ENCODE peak calls at places on chromosomes 5 and 9, in four cellular contexts. O, J, B and U are unnamed samples.

GRCh38 chr5:141810702-141811101 is 67.5 kb downstream of the PCDH1 start:
- DNase-seq in J (no peak), B (no peak), O (no peak), U (no peak)

GRCh38 chr9:98045234-98046160 is 11.0 kb upstream of the NANS start:
- DNase-seq in J (no peak), B (no peak), O (no peak), U (no peak)

GRCh38 chr9:131227112-131228058 is 48.9 kb downstream of the FAM78A start:
- DNase-seq in B (no peak), O (no peak), J (no peak), U (no peak)

GRCh38 chr9:28120241-28121025 is 547.2 kb upstream of the C9orf72 start:
- DNase-seq in O (no peak), B (no peak), J (no peak), U (no peak)

GRCh38 chr9:98568234-98568922 is 140.4 kb downstream of the GABBR2 start:
- DNase-seq in B (no peak), O (no peak), J (no peak), U (no peak)

GRCh38 chr5:17113174-17113941 is 104.1 kb upstream of the BASP1 start:
- DNase-seq in O (no peak), J (no peak), B (peak), U (no peak)

GRCh38 chr9:93234600-93234999 is 50.7 kb downstream of the WNK2 start:
- DNase-seq in B (no peak), J (no peak), O (no peak), U (no peak)

GRCh38 chr5:150619359-150620230 is 20.9 kb upstream of the SYNPO start:
- DNase-seq in O (peak), J (no peak), B (no peak), U (peak)

GRCh38 chr9:135167839-135168378 is 80.4 kb downstream of the OLFM1 start:
- DNase-seq in J (no peak), O (no peak), B (no peak), U (no peak)